ENCODE peak calls at places on chromosomes 5 and 9, in six cellular contexts. X is cardiac muscle cell; P is naive thymus-derived CD4-positive, alpha-beta T cell; S is suprapubic skin; N is right cardiac atrium; G is lower lobe of right lung. C is an unnamed sample. For H3K9me3, the result is how much of the 10 kb centered on the place peaks cover.

GRCh38 chr9:2461886-2462285 is 159.7 kb upstream of the VLDLR start:
- DNase-seq in S (no peak), G (no peak), N (no peak), X (no peak), P (no peak), C (no peak)

GRCh38 chr9:371349-371748 is 156.7 kb downstream of the DOCK8 start:
- DNase-seq in G (no peak), S (no peak), P (no peak), X (peak), N (no peak), C (no peak)

GRCh38 chr9:89006308-89006707 is 15.0 kb downstream of the S1PR3 start:
- DNase-seq in X (peak), N (no peak), S (no peak), P (no peak), G (no peak), C (no peak)

GRCh38 chr9:91776409-91777365 is 173.3 kb downstream of the ROR2 start:
- DNase-seq in N (no peak), P (no peak), X (no peak), S (no peak), G (no peak), C (no peak)

GRCh38 chr5:111859031-111859430 is 102.0 kb upstream of the NREP start:
- DNase-seq in X (no peak), G (no peak), P (no peak), S (no peak), N (no peak), C (no peak)

GRCh38 chr9:94649100-94649855 is 10.0 kb upstream of the FBP1 start:
- DNase-seq in X (no peak), P (no peak), N (no peak), G (no peak), S (no peak), C (no peak)

GRCh38 chr9:125982798-125983406 is 235.7 kb downstream of the PBX3 start:
- DNase-seq in P (no peak), X (no peak), S (no peak), G (no peak), N (no peak), C (no peak)

GRCh38 chr9:70036641-70037040 is 7.0 kb upstream of the MAMDC2 start:
- DNase-seq in S (no peak), N (peak), X (no peak), G (no peak), P (no peak), C (no peak)

GRCh38 chr5:15116996-15117395 is 245.4 kb upstream of the ANKH start:
- DNase-seq in X (no peak), S (no peak), P (no peak), N (no peak), G (no peak), C (no peak)

GRCh38 chr5:139744471-139745120 is 51.0 kb upstream of the PSD2 start:
- DNase-seq in S (no peak), N (no peak), G (no peak), P (no peak), X (no peak), C (no peak)

GRCh38 chr5:34891981-34892380 is 23.3 kb downstream of the RAD1 start:
- DNase-seq in N (no peak), S (no peak), X (no peak), P (no peak), G (no peak), C (no peak)

GRCh38 chr5:110549301-110549700 is 177.2 kb downstream of the TMEM232 start:
- DNase-seq in P (no peak), G (no peak), S (no peak), N (no peak), X (no peak), C (no peak)

GRCh38 chr9:21993893-21994525 is at the start of gene CDKN2A:
- DNase-seq in N (peak), S (no peak), G (peak), X (peak), P (no peak), C (no peak)

GRCh38 chr5:133993563-133993962 is 11.2 kb downstream of the VDAC1 start:
- DNase-seq in P (no peak), X (no peak), N (no peak), S (no peak), G (no peak), C (no peak)

GRCh38 chr9:82346040-82346439 is 357.5 kb downstream of the SPATA31D1 start:
- DNase-seq in X (no peak), S (no peak), G (no peak), P (no peak), N (no peak), C (no peak)
- H3K9me3 ChIP-seq in X (under half), S (under half), G (under half), P (under half), N (under half), C (under half)

GRCh38 chr9:133273819-133274218 is 1.2 kb downstream of the ABO start:
- DNase-seq in S (no peak), G (no peak), X (no peak), N (no peak), P (no peak), C (no peak)

GRCh38 chr9:133273098-133273497 is 1.9 kb downstream of the ABO start:
- DNase-seq in S (no peak), P (no peak), X (no peak), G (no peak), N (no peak), C (no peak)

GRCh38 chr9:133275105-133276000 is at the start of gene ABO:
- DNase-seq in X (peak), S (no peak), N (peak), P (no peak), G (no peak), C (no peak)

GRCh38 chr9:133276001-133276884 is 1.2 kb upstream of the ABO start:
- DNase-seq in G (no peak), N (no peak), P (no peak), S (no peak), X (no peak), C (no peak)

DNA sequence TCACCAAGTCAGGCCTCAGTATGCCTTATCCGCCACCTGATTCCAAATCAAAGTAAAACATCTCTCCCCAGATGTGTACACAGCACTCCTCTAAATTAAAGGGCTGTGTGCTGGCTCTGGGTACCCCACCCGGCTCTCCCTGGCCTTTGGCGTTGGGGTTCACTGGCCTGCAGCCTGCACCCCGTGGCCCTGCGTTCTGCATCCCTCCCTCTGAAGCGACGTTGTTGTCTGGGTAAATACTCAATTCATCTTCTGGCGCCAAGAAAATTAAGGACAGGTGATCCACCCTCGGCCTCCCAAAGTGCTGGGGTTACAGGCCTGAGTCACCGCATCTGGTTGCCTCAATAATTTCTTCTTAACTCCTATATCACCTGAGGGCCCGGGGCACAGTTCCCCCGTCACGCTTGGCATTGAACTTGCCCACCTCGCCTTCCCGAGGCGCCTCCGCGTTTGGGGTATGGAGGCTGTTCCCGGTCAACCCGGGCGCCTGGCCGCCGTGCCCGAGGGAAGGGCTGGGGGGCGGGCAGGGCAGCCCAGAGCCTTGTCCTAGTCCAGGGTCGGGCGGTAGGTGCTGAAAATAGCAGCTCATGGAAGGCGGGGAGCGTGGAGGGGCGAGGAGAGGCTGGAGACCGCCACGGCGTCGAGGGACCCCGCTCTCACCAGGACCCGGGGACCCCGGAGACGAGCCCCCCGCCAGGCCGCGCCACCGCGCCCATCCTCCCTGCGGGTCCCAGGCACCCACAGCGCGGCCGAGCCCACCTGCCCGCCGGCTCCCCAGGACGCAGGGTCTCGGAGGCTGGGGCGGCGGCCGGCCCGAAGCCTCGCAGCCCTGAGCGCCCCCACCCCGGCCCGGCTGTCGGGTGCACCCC is 531 bp downstream of the ABO start:
- DNase-seq in P (no peak), S (no peak), X (no peak), G (no peak), N (peak), C (no peak)
- H3K9me3 ChIP-seq in P (under half), S (under half), X (under half), G (under half), N (under half), C (under half)

GRCh38 chr9:85717220-85717619 is 24.5 kb downstream of the AGTPBP1 start:
- DNase-seq in X (no peak), S (no peak), G (no peak), P (no peak), N (no peak), C (no peak)

GRCh38 chr9:85726737-85727136 is 15.0 kb downstream of the AGTPBP1 start:
- DNase-seq in N (no peak), P (no peak), S (no peak), X (no peak), G (no peak), C (no peak)

GRCh38 chr9:85727500-85727899 is 14.3 kb downstream of the AGTPBP1 start:
- DNase-seq in N (no peak), S (no peak), P (no peak), G (no peak), X (no peak), C (no peak)

DNA sequence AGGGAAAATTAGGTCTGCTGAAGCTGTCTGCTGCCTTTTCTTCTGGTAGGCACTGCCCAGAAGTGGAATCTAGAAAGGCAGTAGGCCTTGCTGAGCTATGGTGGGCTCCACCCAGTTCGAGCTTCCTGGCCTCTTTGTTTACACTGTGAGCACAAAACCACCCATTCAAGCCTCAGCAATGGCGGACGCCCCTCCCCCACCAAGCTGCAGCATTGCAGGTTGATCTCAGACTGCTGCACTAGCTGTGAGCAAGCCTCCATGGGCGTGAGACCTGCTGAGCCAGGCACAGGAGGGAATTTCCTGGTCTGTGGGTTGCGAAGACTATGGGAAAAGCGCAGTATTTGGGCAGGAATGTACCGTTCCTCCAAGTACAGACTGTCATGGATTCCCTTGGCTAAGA is 18.5 kb downstream of the AGTPBP1 start:
- DNase-seq in P (peak), S (no peak), X (no peak), N (peak), G (no peak), C (peak)
- H3K9me3 ChIP-seq in P (under half), S (under half), X (under half), N (under half), G (under half), C (under half)

GRCh38 chr9:103658156-103658555 is 436.0 kb upstream of the SMC2 start:
- DNase-seq in P (no peak), X (no peak), N (peak), S (no peak), G (no peak), C (no peak)
- H3K9me3 ChIP-seq in P (under half), X (under half), N (under half), S (under half), G (under half), C (under half)

GRCh38 chr9:40913928-40914673 is 214.4 kb downstream of the FOXD4L6 start:
- DNase-seq in X (no peak), N (no peak), S (no peak), G (no peak), P (no peak), C (no peak)
- H3K9me3 ChIP-seq in X (under half), N (under half), S (half or more), G (half or more), P (under half), C (half or more)

GRCh38 chr9:92846662-92847145 is 31.1 kb downstream of the ZNF484 start:
- DNase-seq in P (peak), X (no peak), G (no peak), S (no peak), N (no peak), C (no peak)
- H3K9me3 ChIP-seq in P (under half), X (under half), G (half or more), S (under half), N (under half), C (under half)